ENCODE peak calls at places on chromosomes 2 and 18, in four cellular contexts. One of them, this sample, is unnamed.

GRCh38 chr2:241867776-241868420 is 1.6 kb upstream of the RTP5 start:
- DNase-seq in GM10248: no peak
- DNase-seq in body of pancreas: no peak
- DNase-seq in H9: no peak
- DNase-seq in this sample: no peak

GRCh38 chr2:237895544-237896506 is 36.4 kb downstream of the RAMP1 start:
- DNase-seq in GM10248: no peak
- DNase-seq in body of pancreas: peak
- DNase-seq in H9: no peak
- DNase-seq in this sample: no peak

GRCh38 chr2:109129921-109130725 is 1.1 kb downstream of the SH3RF3 start:
- DNase-seq in GM10248: no peak
- DNase-seq in body of pancreas: no peak
- DNase-seq in H9: peak
- DNase-seq in this sample: no peak

GRCh38 chr18:21109936-21110666 is 1.5 kb downstream of the ROCK1 start:
- DNase-seq in GM10248: no peak
- DNase-seq in body of pancreas: no peak
- DNase-seq in H9: no peak
- DNase-seq in this sample: no peak

GRCh38 chr18:23094411-23095165 is 40.7 kb upstream of the CABLES1 start:
- DNase-seq in GM10248: no peak
- DNase-seq in body of pancreas: no peak
- DNase-seq in H9: peak
- DNase-seq in this sample: no peak

GRCh38 chr2:70357076-70358071 is 55.5 kb upstream of the FAM136A start:
- DNase-seq in GM10248: no peak
- DNase-seq in body of pancreas: no peak
- DNase-seq in H9: no peak
- DNase-seq in this sample: no peak

GRCh38 chr2:14126846-14127245 is 505.7 kb upstream of the LRATD1 start:
- DNase-seq in GM10248: no peak
- DNase-seq in body of pancreas: no peak
- DNase-seq in H9: no peak
- DNase-seq in this sample: no peak

GRCh38 chr2:217899231-217900009 is 103.4 kb downstream of the TNS1 start:
- DNase-seq in GM10248: peak
- DNase-seq in body of pancreas: peak
- DNase-seq in H9: peak
- DNase-seq in this sample: peak

GRCh38 chr2:148552675-148553331 is 91.7 kb upstream of the EPC2 start:
- DNase-seq in GM10248: no peak
- DNase-seq in body of pancreas: no peak
- DNase-seq in H9: no peak
- DNase-seq in this sample: no peak

GRCh38 chr18:23115683-23116096 is 19.6 kb upstream of the CABLES1 start:
- DNase-seq in GM10248: no peak
- DNase-seq in body of pancreas: no peak
- DNase-seq in H9: no peak
- DNase-seq in this sample: peak

GRCh38 chr18:35042389-35043066 is 1.3 kb downstream of the MAPRE2 start:
- DNase-seq in GM10248: no peak
- DNase-seq in body of pancreas: no peak
- DNase-seq in H9: no peak
- DNase-seq in this sample: no peak

GRCh38 chr2:162430323-162430722 is 86.4 kb downstream of the GCA start:
- DNase-seq in GM10248: no peak
- DNase-seq in body of pancreas: peak
- DNase-seq in H9: no peak
- DNase-seq in this sample: peak

GRCh38 chr18:48514786-48515185 is 24.0 kb upstream of the CTIF start:
- DNase-seq in GM10248: no peak
- DNase-seq in body of pancreas: no peak
- DNase-seq in H9: no peak
- DNase-seq in this sample: no peak

GRCh38 chr2:19574788-19575260 is 216.4 kb upstream of the OSR1 start:
- DNase-seq in GM10248: no peak
- DNase-seq in body of pancreas: peak
- DNase-seq in H9: no peak
- DNase-seq in this sample: no peak

GRCh38 chr18:59565957-59566356 is 131.3 kb downstream of the CCBE1 start:
- DNase-seq in GM10248: no peak
- DNase-seq in body of pancreas: no peak
- DNase-seq in H9: no peak
- DNase-seq in this sample: no peak

GRCh38 chr18:9849407-9849961 is 36.3 kb upstream of the TXNDC2 start:
- DNase-seq in GM10248: no peak
- DNase-seq in body of pancreas: no peak
- DNase-seq in H9: no peak
- DNase-seq in this sample: peak

GRCh38 chr2:188517549-188518255 is 226.0 kb downstream of the GULP1 start:
- DNase-seq in GM10248: no peak
- DNase-seq in body of pancreas: no peak
- DNase-seq in H9: no peak
- DNase-seq in this sample: no peak

GRCh38 chr2:188515918-188516317 is 224.2 kb downstream of the GULP1 start:
- DNase-seq in GM10248: no peak
- DNase-seq in body of pancreas: no peak
- DNase-seq in H9: no peak
- DNase-seq in this sample: no peak

GRCh38 chr2:188506843-188507242 is 215.2 kb downstream of the GULP1 start:
- DNase-seq in GM10248: no peak
- DNase-seq in body of pancreas: no peak
- DNase-seq in H9: no peak
- DNase-seq in this sample: no peak

GRCh38 chr2:188511346-188511745 is 219.7 kb downstream of the GULP1 start:
- DNase-seq in GM10248: no peak
- DNase-seq in body of pancreas: no peak
- DNase-seq in H9: no peak
- DNase-seq in this sample: no peak

GRCh38 chr2:188512456-188512855 is 220.8 kb downstream of the GULP1 start:
- DNase-seq in GM10248: no peak
- DNase-seq in body of pancreas: no peak
- DNase-seq in H9: no peak
- DNase-seq in this sample: no peak
- TF ChIP-seq CTCF in GM10248: peak
- TF ChIP-seq CTCF in body of pancreas: peak
- TF ChIP-seq CTCF in H9: peak
- TF ChIP-seq CTCF in this sample: no peak

GRCh38 chr2:36456227-36456788 is 100.7 kb downstream of the CRIM1 start:
- DNase-seq in GM10248: no peak
- DNase-seq in body of pancreas: peak
- DNase-seq in H9: no peak
- DNase-seq in this sample: no peak
- TF ChIP-seq CTCF in GM10248: no peak
- TF ChIP-seq CTCF in body of pancreas: no peak
- TF ChIP-seq CTCF in H9: no peak
- TF ChIP-seq CTCF in this sample: no peak

DNA sequence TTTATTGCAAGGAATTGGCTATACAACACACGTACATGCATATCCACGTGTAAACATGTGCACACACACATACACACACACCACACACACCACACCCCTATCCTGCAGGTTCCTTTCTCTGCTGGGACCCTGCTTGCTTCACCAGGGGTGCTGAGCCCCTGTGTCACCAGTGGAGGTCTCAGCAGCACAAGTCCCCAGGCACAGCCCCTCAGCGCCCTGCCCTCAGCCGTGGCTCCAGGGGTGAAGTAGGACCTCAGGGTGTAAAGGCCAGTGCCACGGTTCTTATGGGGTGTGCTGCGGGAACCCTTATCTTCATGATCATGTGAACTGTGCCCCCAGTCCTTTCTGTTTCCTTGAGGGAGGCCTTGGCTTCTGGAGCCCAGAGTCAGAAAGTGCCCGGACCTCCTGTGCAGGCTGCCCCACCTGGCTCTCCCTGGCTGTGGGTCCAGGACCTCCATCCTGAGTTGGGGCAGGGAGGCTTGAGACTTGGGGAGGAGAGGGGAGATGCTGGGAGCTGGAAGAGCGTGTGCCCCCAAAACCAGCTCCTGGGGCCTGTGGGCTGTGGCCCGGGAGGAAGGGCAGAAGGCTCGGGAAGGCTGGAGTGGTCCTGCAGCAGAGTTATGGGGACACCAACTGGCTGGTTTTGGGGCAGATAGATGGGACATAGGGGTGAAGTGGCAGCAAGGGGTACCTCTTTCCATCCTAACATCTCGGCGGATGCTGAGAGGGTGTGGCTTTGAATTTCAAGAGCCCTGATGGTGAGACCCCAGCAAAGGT is 20.3 kb upstream of the KLF11 start:
- DNase-seq in GM10248: no peak
- DNase-seq in body of pancreas: no peak
- DNase-seq in H9: no peak
- DNase-seq in this sample: no peak
- TF ChIP-seq CTCF in GM10248: no peak
- TF ChIP-seq CTCF in body of pancreas: no peak
- TF ChIP-seq CTCF in H9: no peak
- TF ChIP-seq CTCF in this sample: no peak

DNA sequence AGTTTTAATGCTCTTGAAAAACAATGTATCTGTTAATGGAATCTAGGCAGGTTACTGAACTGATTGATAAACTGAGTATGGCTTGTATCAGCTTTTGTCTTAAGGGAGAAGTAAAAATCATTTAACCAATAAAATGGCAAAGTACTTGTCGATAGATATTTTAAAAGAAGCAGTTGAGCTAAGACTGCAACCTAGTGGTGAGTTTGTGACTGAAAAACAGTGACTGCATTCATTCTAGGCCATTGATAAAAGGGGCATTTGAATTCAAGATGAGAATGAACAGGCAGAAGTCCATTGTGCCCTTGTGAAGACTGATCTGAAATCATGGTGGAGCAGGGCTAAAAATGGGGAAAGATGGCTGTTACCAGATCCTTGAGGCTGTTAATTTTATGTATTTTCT is 59.4 kb upstream of the MSTN start:
- DNase-seq in GM10248: peak
- DNase-seq in body of pancreas: no peak
- DNase-seq in H9: no peak
- DNase-seq in this sample: no peak
- TF ChIP-seq CTCF in GM10248: peak
- TF ChIP-seq CTCF in body of pancreas: no peak
- TF ChIP-seq CTCF in H9: peak
- TF ChIP-seq CTCF in this sample: no peak

GRCh38 chr18:12820526-12820925 is 63.5 kb downstream of the PTPN2 start:
- DNase-seq in GM10248: no peak
- DNase-seq in body of pancreas: no peak
- DNase-seq in H9: no peak
- DNase-seq in this sample: no peak

GRCh38 chr18:12823892-12824291 is 60.1 kb downstream of the PTPN2 start:
- DNase-seq in GM10248: no peak
- DNase-seq in body of pancreas: no peak
- DNase-seq in H9: no peak
- DNase-seq in this sample: no peak

GRCh38 chr18:12819330-12819729 is 64.7 kb downstream of the PTPN2 start:
- DNase-seq in GM10248: peak
- DNase-seq in body of pancreas: no peak
- DNase-seq in H9: no peak
- DNase-seq in this sample: no peak

GRCh38 chr18:12819822-12820221 is 64.2 kb downstream of the PTPN2 start:
- DNase-seq in GM10248: no peak
- DNase-seq in body of pancreas: no peak
- DNase-seq in H9: no peak
- DNase-seq in this sample: no peak

DNA sequence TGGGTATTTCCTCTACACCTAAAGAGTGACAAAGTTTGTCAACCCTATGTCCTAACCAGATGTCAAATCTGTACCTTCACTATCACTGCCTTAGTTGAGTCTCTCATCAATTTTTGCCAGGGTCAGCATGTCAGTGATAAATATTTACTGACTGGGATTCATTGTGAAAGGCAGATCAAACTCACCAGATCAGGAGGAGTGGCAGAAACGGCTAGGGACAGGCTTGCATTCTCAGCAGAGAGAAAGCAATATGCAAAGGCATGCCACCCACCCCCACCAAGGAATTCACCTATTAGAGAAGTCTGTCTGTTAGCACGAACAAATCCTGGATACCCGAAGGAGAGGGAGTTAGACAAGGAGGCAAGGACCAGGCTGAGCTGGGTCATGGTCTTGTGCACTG is 62.6 kb downstream of the PTPN2 start:
- DNase-seq in GM10248: no peak
- DNase-seq in body of pancreas: no peak
- DNase-seq in H9: peak
- DNase-seq in this sample: no peak
- TF ChIP-seq CTCF in GM10248: no peak
- TF ChIP-seq CTCF in body of pancreas: no peak
- TF ChIP-seq CTCF in H9: no peak
- TF ChIP-seq CTCF in this sample: no peak

DNA sequence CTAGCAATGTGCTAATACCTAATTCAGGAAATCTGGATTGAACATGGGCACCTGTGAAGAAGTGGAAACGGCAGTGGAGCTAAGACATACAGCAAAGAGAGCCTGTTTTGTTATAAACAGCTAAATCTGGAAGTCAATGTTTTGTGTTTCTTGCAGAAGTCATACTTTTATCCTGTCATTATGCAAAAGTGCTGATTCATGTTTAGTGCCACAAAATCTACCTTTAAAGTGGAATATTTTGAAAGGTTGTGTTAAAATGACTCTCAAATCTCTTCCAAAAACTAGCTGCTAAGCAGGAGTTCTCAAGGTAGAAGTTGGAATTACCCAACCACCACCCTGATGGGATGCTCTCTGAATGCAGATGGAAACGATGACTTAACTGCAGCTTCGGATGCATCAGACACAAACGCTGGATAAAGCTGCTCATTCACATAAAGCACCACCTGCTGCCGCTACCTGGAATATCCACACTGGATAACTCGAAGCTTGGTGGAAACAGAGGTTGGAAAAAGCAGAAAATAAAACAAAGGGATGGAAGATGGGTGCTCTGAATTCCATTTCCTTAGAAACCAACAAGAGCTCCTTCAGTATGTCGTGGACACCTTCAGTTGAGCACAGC is 132.6 kb upstream of the ZNF236 start:
- DNase-seq in GM10248: no peak
- DNase-seq in body of pancreas: no peak
- DNase-seq in H9: no peak
- DNase-seq in this sample: no peak
- TF ChIP-seq CTCF in GM10248: no peak
- TF ChIP-seq CTCF in body of pancreas: no peak
- TF ChIP-seq CTCF in H9: peak
- TF ChIP-seq CTCF in this sample: no peak